ENCODE peak calls at places on chromosomes 4 and X, in four cellular contexts. X, O, F and Y are unnamed samples.

GRCh38 chr4:15368906-15369305 is 58.9 kb upstream of the C1QTNF7 start:
- DNase-seq in X (no peak), O (no peak), F (no peak), Y (no peak)

GRCh38 chr4:182832352-182833120 is 84.7 kb downstream of the DCTD start:
- DNase-seq in X (no peak), O (no peak), F (peak), Y (no peak)

GRCh38 chr4:38366451-38366850 is 297.5 kb upstream of the KLF3 start:
- DNase-seq in X (no peak), O (no peak), F (no peak), Y (no peak)

GRCh38 chrX:39327255-39327654 is 526.0 kb downstream of the MID1IP1 start:
- DNase-seq in X (no peak), O (no peak), F (no peak), Y (no peak)

GRCh38 chr4:7420661-7421040 is 14.1 kb downstream of the PSAPL1 start:
- DNase-seq in X (no peak), O (no peak), F (no peak), Y (no peak)

GRCh38 chrX:57929373-57929772 is 19.1 kb upstream of the ZXDA start:
- DNase-seq in X (peak), O (peak), F (peak), Y (no peak)

GRCh38 chr4:82839624-82840023 is 41.0 kb upstream of the SCD5 start:
- DNase-seq in X (no peak), O (no peak), F (no peak), Y (no peak)

GRCh38 chr4:6493668-6494304 is 21.4 kb upstream of the PPP2R2C start:
- DNase-seq in X (no peak), O (no peak), F (no peak), Y (no peak)

GRCh38 chr4:7196731-7197130 is 4.4 kb downstream of the SORCS2 start:
- DNase-seq in X (no peak), O (no peak), F (no peak), Y (no peak)

GRCh38 chr4:143654571-143654970 is 45.9 kb downstream of the FREM3 start:
- DNase-seq in X (no peak), O (no peak), F (no peak), Y (no peak)

GRCh38 chr4:66000500-66001117 is 330.3 kb upstream of the EPHA5 start:
- DNase-seq in X (no peak), O (no peak), F (no peak), Y (no peak)

GRCh38 chr4:121192500-121192899 is 28.4 kb upstream of the TNIP3 start:
- DNase-seq in X (peak), O (peak), F (peak), Y (no peak)

GRCh38 chr4:15234585-15235126 is 193.2 kb upstream of the C1QTNF7 start:
- DNase-seq in X (no peak), O (no peak), F (no peak), Y (no peak)

GRCh38 chr4:186838295-186838694 is 114.6 kb upstream of the FAT1 start:
- DNase-seq in X (no peak), O (no peak), F (no peak), Y (no peak)

GRCh38 chrX:46704767-46705386 is 54.0 kb downstream of the SLC9A7 start:
- DNase-seq in X (no peak), O (peak), F (no peak), Y (no peak)

GRCh38 chrX:111264397-111264796 is 5.9 kb downstream of the CAPN6 start:
- DNase-seq in X (no peak), O (no peak), F (no peak), Y (no peak)

GRCh38 chrX:111265506-111265905 is 4.8 kb downstream of the CAPN6 start:
- DNase-seq in X (no peak), O (no peak), F (no peak), Y (no peak)

GRCh38 chrX:111259559-111259958 is 10.7 kb downstream of the CAPN6 start:
- DNase-seq in X (no peak), O (no peak), F (no peak), Y (no peak)

DNA sequence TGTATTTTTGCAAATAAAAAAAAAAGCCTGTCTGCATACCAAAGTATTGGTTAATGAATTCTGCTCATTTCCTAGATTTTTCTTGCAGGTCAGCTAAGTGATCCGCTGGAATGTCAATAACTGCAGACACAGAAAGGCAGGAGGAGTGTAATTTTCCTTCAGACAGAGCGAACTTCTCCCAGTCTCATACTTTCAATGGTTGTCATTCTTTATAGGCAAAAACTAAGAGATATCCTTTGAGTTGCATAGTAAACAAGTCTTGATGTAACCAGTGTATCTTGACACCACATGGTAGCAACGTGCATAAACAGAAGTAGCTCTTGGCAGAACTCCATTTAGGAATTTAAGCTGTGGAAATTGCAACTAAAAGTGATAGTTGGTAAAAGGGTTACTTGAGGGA is 8.2 kb downstream of the CAPN6 start:
- DNase-seq in X (no peak), O (no peak), F (no peak), Y (no peak)
- TF ChIP-seq PHF8 in X (no peak), O (no peak), F (no peak), Y (no peak)

GRCh38 chr4:174578366-174578765 is 56.1 kb upstream of the HPGD start:
- DNase-seq in X (no peak), O (no peak), F (no peak), Y (no peak)

GRCh38 chr4:174580597-174580996 is 58.3 kb upstream of the HPGD start:
- DNase-seq in X (no peak), O (no peak), F (no peak), Y (no peak)

GRCh38 chr4:174579421-174579820 is 57.1 kb upstream of the HPGD start:
- DNase-seq in X (no peak), O (no peak), F (no peak), Y (no peak)

DNA sequence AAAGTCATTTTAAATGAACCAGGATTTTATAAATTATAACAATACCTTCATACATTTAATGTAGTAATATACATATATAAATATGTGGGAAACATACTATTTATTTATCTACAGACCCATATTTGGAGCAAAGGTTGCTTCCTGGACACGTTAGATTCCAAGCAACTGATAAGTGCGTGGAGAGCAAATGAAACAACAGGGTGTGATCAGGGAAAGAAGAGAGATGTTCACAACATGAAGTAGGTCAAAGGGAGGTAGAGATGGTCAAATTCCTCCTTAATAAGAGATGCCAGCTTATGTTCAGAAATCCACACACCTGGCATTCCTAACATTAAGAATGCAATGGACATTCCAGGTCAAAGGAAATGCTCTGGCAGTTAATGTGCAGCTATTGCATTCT is 53.1 kb upstream of the HPGD start:
- DNase-seq in X (no peak), O (no peak), F (no peak), Y (no peak)
- TF ChIP-seq PHF8 in X (no peak), O (no peak), F (no peak), Y (no peak)

GRCh38 chrX:136525738-136526606 is 6.0 kb upstream of the VGLL1 start:
- DNase-seq in X (peak), O (peak), F (no peak), Y (no peak)
- TF ChIP-seq PHF8 in X (no peak), O (no peak), F (no peak), Y (no peak)

DNA sequence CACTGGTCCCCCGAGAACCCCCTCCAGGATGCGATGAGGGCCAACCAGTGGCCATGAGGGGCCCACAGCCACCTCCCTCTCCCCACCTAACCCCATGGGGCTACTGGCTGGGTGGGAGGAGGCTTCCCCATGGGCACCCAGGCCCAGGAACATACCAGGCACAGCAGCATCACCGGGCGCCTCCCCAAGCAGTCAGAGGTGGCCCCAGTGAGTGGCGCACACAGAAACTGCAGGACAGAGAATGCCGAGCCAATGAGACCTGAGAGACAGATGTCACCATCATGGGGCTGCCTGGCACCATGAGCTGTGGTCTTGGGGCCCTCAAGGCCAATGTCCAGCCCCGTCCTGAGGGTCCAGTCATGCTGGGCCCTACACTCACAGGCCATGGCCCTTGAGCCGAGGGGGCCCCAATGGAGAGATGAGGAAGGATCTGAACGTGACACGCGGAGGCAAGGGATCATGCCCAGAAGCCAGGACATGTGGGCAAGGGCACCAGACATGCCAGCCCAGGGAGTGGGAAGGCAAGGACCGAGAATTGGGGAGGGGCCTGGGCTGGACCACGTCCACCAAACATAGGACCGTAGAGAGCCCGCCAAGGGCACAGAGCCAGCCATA is 30.1 kb downstream of the NOP14 start:
- DNase-seq in X (no peak), O (no peak), F (no peak), Y (no peak)
- TF ChIP-seq PHF8 in X (no peak), O (no peak), F (no peak), Y (no peak)

GRCh38 chr4:28229092-28229491 is 1368.5 kb downstream of the STIM2 start:
- DNase-seq in X (peak), O (no peak), F (no peak), Y (no peak)

GRCh38 chr4:28228575-28228974 is 1367.9 kb downstream of the STIM2 start:
- DNase-seq in X (no peak), O (no peak), F (no peak), Y (no peak)

GRCh38 chr4:28226962-28227361 is 1366.3 kb downstream of the STIM2 start:
- DNase-seq in X (no peak), O (no peak), F (no peak), Y (no peak)

GRCh38 chr4:28225689-28226353 is 1365.2 kb downstream of the STIM2 start:
- DNase-seq in X (no peak), O (no peak), F (no peak), Y (no peak)

DNA sequence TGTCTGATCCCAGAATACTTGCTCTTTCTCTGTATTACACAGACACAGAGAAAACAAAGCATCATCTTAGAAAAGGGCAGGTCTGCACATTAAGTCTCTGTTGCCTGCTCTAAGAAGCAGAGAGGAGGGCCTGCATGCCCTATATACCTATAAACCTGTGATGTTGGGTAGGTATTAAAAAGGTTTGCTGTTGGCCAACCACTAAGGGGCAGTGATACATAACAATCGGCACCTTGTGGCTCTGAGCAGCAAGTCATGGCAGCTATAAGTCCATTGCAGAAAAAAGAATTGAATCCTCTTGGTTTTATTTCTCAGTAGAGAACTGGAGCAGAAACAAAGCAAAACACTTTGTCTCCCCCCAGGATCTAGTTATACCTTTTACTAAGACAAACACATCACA is 1364.4 kb downstream of the STIM2 start:
- DNase-seq in X (peak), O (no peak), F (no peak), Y (peak)
- TF ChIP-seq PHF8 in X (no peak), O (no peak), F (no peak), Y (no peak)